ENCODE peak calls at places on chromosomes 7 and 10, in seven cellular contexts. K, T, Q, F, M, A and S are unnamed samples.

GRCh38 chr10:72242675-72243074 is 26.6 kb upstream of the ASCC1 start:
- DNase-seq in T (no peak), A (peak), M (peak), F (peak), Q (no peak), K (no peak), S (no peak)

GRCh38 chr7:106372121-106372520 is 87.3 kb upstream of the NAMPT start:
- DNase-seq in F (no peak), M (no peak), Q (no peak), A (no peak), T (no peak), K (no peak), S (peak)

GRCh38 chr10:72790216-72790990 is 98.5 kb downstream of the MCU start:
- DNase-seq in M (no peak), Q (no peak), A (no peak), T (no peak), F (no peak), K (no peak), S (no peak)

GRCh38 chr7:135650831-135651573 is 11.3 kb upstream of the STMP1 start:
- DNase-seq in K (no peak), T (no peak), Q (no peak), A (peak), F (no peak), M (no peak), S (peak)

GRCh38 chr10:132037676-132037975 is 28.1 kb upstream of the JAKMIP3 start:
- DNase-seq in A (no peak), F (no peak), T (no peak), M (no peak), Q (no peak), K (no peak), S (no peak)

GRCh38 chr7:131424219-131424822 is 96.6 kb downstream of the MKLN1 start:
- DNase-seq in T (no peak), Q (peak), K (no peak), M (no peak), F (no peak), A (peak), S (peak)

GRCh38 chr7:132666076-132666775 is 90.0 kb upstream of the PLXNA4 start:
- DNase-seq in A (peak), T (no peak), Q (no peak), K (no peak), F (no peak), M (no peak), S (peak)

GRCh38 chr10:93352638-93353383 is 129.3 kb downstream of the MYOF start:
- DNase-seq in K (no peak), Q (no peak), A (peak), M (no peak), T (no peak), F (no peak), S (peak)

GRCh38 chr10:987635-987905 is 664 bp upstream of the GTPBP4 start:
- DNase-seq in K (no peak), T (no peak), A (no peak), F (no peak), M (no peak), Q (no peak), S (no peak)

GRCh38 chr7:43583424-43584199 is 704 bp downstream of the STK17A start:
- DNase-seq in Q (no peak), A (peak), T (peak), M (peak), F (peak), K (peak), S (peak)

GRCh38 chr7:140384894-140385650 is 13.3 kb downstream of the SLC37A3 start:
- DNase-seq in K (no peak), F (no peak), A (no peak), M (no peak), T (no peak), Q (no peak), S (no peak)

DNA sequence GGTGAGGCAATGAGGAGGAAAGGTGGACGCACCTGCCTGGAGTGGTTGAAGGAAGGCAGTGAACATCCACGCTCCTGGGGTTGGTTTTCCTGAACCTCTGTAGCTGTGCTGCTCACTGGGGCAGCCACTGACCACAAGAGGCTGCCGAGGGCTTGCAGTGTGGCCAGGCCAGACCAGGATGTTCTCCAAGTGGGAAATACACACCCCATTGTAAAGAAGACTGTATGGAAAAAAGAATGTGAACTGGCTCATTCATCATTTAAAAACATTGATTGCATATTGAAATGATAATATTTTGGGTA is 107.6 kb downstream of the SNX10 start:
- DNase-seq in T (no peak), M (no peak), Q (no peak), A (no peak), F (no peak), K (no peak), S (peak)
- H3K4me3 ChIP-seq in T (peak), M (peak), Q (no peak), A (peak), F (peak), K (peak), S (peak)

GRCh38 chr7:2922271-2922691 is 78.2 kb upstream of the GNA12 start:
- DNase-seq in M (no peak), A (no peak), K (no peak), F (no peak), Q (no peak), T (no peak), S (no peak)

GRCh38 chr7:2923291-2923781 is 79.2 kb upstream of the GNA12 start:
- DNase-seq in Q (no peak), K (no peak), A (no peak), F (no peak), T (no peak), M (no peak), S (no peak)

GRCh38 chr7:2922866-2923265 is 78.8 kb upstream of the GNA12 start:
- DNase-seq in M (no peak), Q (no peak), A (no peak), F (no peak), K (no peak), T (no peak), S (no peak)

GRCh38 chr7:2920956-2921708 is 77.0 kb upstream of the GNA12 start:
- DNase-seq in A (no peak), T (no peak), M (no peak), K (no peak), F (no peak), Q (no peak), S (no peak)

GRCh38 chr7:2921748-2922147 is 77.6 kb upstream of the GNA12 start:
- DNase-seq in M (no peak), A (no peak), T (no peak), F (no peak), Q (no peak), K (no peak), S (no peak)
- TF ChIP-seq CTCF in M (no peak), A (peak), T (no peak), F (no peak), Q (peak), K (no peak), S (no peak)

DNA sequence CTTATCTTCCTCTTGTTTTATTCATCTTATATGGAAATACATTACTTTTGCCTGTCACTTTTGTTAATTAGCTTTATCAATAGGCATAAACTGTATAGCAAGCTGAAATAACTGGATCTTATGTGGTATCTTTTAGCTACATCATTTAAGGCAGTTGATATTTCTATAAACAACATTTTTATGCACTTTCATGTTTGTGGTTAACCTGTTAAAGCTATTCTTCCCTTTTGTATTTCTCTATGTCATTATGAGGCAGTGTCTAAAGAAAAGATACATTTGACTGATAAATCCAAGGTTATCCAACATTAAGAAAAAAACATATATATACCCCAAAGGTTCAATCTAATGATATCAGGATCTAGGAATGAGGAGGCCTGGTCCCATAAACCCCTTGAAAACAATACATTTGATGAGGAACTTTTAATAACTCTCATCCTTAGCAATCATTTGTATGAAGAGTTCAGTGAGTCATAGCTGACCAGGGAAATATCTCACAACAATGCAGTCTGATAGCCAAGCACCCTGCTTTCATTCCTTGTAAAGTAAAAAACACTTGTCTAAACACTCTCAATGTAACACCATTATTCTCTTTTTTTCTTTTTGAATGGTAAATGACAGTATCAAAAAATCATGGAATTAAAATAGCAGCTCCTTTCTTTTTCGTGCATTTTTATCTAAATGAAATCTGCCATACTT is 300.9 kb downstream of the NEBL start:
- DNase-seq in T (no peak), F (no peak), Q (no peak), K (no peak), A (no peak), M (no peak), S (peak)
- H3K4me3 ChIP-seq in T (no peak), F (no peak), Q (no peak), K (no peak), A (no peak), M (no peak), S (no peak)

GRCh38 chr7:154832557-154833138 is 170.3 kb downstream of the PAXIP1 start:
- DNase-seq in F (peak), K (no peak), M (peak), Q (no peak), A (peak), T (no peak), S (no peak)
- TF ChIP-seq CTCF in F (peak), K (no peak), M (peak), Q (no peak), A (peak), T (no peak), S (no peak)

GRCh38 chr7:1059200-1060091 is 15.1 kb downstream of the GPR146 start:
- DNase-seq in T (no peak), F (peak), A (peak), M (no peak), Q (no peak), K (peak), S (peak)
- H3K4me3 ChIP-seq in T (no peak), F (no peak), A (no peak), M (no peak), Q (no peak), K (no peak), S (no peak)

DNA sequence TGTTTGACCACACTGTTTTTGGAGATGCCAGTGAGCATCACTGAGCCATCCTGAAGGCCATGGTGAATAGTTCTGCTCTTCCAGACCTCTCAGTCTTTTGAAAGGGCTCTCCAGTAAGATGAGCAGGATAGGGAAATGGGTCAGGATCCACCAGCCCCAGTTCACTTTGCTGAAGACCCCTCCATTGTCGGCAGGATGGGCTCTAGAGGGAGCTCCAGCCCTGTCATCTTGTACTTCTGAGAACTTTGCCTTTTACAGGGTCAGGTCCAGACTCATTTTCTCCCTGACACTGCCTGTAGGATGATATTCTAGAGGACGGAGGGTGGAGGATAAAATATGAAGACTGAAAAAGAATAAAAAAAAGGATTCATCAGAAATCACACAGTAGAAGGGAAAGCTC is 13.1 kb downstream of the LHFPL3 start:
- DNase-seq in A (peak), F (no peak), Q (no peak), K (no peak), M (no peak), T (no peak), S (no peak)
- TF ChIP-seq CTCF in A (peak), F (no peak), Q (no peak), K (no peak), M (no peak), T (no peak), S (no peak)

GRCh38 chr10:118072840-118073239 is 26.1 kb upstream of the RAB11FIP2 start:
- DNase-seq in K (no peak), M (no peak), Q (no peak), F (no peak), A (no peak), T (no peak), S (no peak)
- H3K4me3 ChIP-seq in K (no peak), M (no peak), Q (no peak), F (no peak), A (no peak), T (no peak), S (no peak)